ENCODE peak calls at places on chromosomes 4 and X, in eight cellular contexts. A is AG10803, Q is breast epithelium, Y is right lobe of liver, N is kidney epithelial cell, Z is sigmoid colon, W is IMR-90, E is cardiac fibroblast. R is an unnamed sample.

GRCh38 chr4:24382381-24382780 is 202.0 kb downstream of the DHX15 start:
- DNase-seq in E (peak), Y (no peak), A (no peak), Z (no peak), Q (no peak), W (peak), N (peak), R (peak)

GRCh38 chr4:76539979-76540378 is 105.0 kb downstream of the SHROOM3 start:
- DNase-seq in N (peak), Y (no peak), Q (no peak), Z (no peak), A (peak), E (peak), W (no peak), R (peak)

GRCh38 chrX:46218373-46218772 is 326.8 kb downstream of the ZNF674 start:
- DNase-seq in N (no peak), E (no peak), Q (no peak), Y (no peak), W (no peak), Z (no peak), A (no peak), R (no peak)

GRCh38 chrX:68694429-68695205 is 47.2 kb downstream of the STARD8 start:
- DNase-seq in W (no peak), A (no peak), Q (no peak), Z (no peak), N (no peak), Y (no peak), E (peak), R (no peak)

GRCh38 chr4:162011039-162011438 is 152.8 kb downstream of the FSTL5 start:
- DNase-seq in Q (no peak), W (peak), N (no peak), Z (no peak), Y (no peak), A (peak), E (no peak), R (peak)

GRCh38 chr4:95674451-95675095 is 125.8 kb upstream of the UNC5C start:
- DNase-seq in N (no peak), E (no peak), Y (no peak), A (no peak), Q (no peak), Z (no peak), W (no peak), R (no peak)

GRCh38 chrX:154018518-154019060 is 1.1 kb downstream of the IRAK1 start:
- DNase-seq in A (no peak), Y (no peak), N (no peak), Q (no peak), Z (no peak), E (no peak), W (no peak), R (no peak)

GRCh38 chr4:13599159-13599558 is 28.4 kb downstream of the BOD1L1 start:
- DNase-seq in E (no peak), Y (no peak), Q (no peak), A (no peak), Z (no peak), W (no peak), N (peak), R (no peak)

GRCh38 chrX:114363346-114363745 is 220.5 kb upstream of the HTR2C start:
- DNase-seq in E (no peak), W (no peak), Y (no peak), N (no peak), Q (no peak), Z (no peak), A (no peak), R (no peak)

GRCh38 chr4:47213971-47214370 is 182.6 kb downstream of the GABRB1 start:
- DNase-seq in Y (no peak), Q (no peak), N (peak), Z (no peak), A (peak), E (peak), W (peak), R (peak)

GRCh38 chr4:33340168-33340567 is 2620.0 kb downstream of the PCDH7 start:
- DNase-seq in Q (no peak), Y (no peak), A (no peak), W (no peak), Z (no peak), N (no peak), E (no peak), R (no peak)

GRCh38 chrX:143781103-143781502 is 60.6 kb upstream of the SPANXN2 start:
- DNase-seq in W (no peak), N (peak), E (peak), A (peak), Y (no peak), Z (no peak), Q (no peak), R (peak)

GRCh38 chrX:119981286-119982070 is 37.9 kb upstream of the NKAP start:
- DNase-seq in E (peak), Y (no peak), W (peak), Z (no peak), Q (no peak), A (peak), N (no peak), R (no peak)

GRCh38 chr4:87353592-87353991 is 30.9 kb upstream of the HSD17B13 start:
- DNase-seq in Q (no peak), Y (no peak), N (no peak), E (peak), Z (peak), W (peak), A (peak), R (peak)

GRCh38 chrX:71622347-71623104 is 4.2 kb upstream of the CXCR3 start:
- DNase-seq in Q (peak), W (peak), N (no peak), Y (peak), A (peak), Z (peak), E (peak), R (peak)

GRCh38 chrX:80578518-80579105 is 158.4 kb downstream of the TENT5D start:
- DNase-seq in E (peak), A (peak), Z (no peak), N (peak), W (peak), Q (no peak), Y (no peak), R (peak)

GRCh38 chrX:150062292-150063137 is 124.2 kb upstream of the EOLA2 start:
- DNase-seq in E (peak), A (peak), N (no peak), Q (no peak), Z (no peak), Y (no peak), W (peak), R (peak)

GRCh38 chr4:94448815-94449375 is 2.8 kb upstream of the PDLIM5 start:
- DNase-seq in A (no peak), Q (no peak), E (no peak), Y (no peak), Z (no peak), N (no peak), W (no peak), R (no peak)

GRCh38 chr4:98626350-98626749 is 32.1 kb downstream of the TSPAN5 start:
- DNase-seq in Y (peak), W (peak), N (peak), E (peak), A (peak), Q (no peak), Z (no peak), R (peak)

GRCh38 chr4:150739591-150739990 is 157.6 kb downstream of the MAB21L2 start:
- DNase-seq in A (no peak), N (no peak), Z (no peak), Q (no peak), E (no peak), Y (no peak), W (no peak), R (no peak)

GRCh38 chrX:67612231-67612630 is 68.4 kb downstream of the AR start:
- DNase-seq in Q (no peak), E (peak), Y (no peak), N (no peak), W (peak), Z (no peak), A (peak), R (peak)

GRCh38 chr4:117010695-117011094 is 74.7 kb downstream of the TRAM1L1 start:
- DNase-seq in A (no peak), Y (no peak), Z (no peak), E (no peak), W (no peak), N (no peak), Q (no peak), R (peak)

DNA sequence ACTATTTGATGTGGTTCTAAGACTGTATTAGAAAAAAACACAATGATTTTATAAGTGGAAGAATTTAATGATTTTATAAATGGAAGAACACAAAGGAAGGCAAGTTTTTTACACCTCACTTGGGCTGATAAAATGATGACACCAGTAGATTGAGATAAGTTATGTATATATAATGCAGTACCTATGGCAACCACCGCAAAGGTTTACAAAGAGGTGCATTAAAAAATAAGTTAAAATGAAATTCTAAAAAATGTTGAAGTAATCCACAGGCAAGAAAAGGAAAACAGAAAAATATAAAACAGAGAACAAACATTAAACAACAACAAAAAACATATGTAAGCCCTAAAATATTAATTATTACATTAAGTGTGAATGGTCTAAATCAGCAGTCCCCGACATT is 490.9 kb upstream of the AADAT start:
- DNase-seq in Q (no peak), Z (no peak), E (no peak), W (no peak), Y (no peak), N (no peak), A (no peak), R (no peak)
- TF ChIP-seq CTCF in Q (no peak), Z (no peak), E (no peak), W (no peak), Y (no peak), N (no peak), A (no peak), R (no peak)

GRCh38 chrX:132956421-132957210 is 1.8 kb downstream of the HS6ST2 start:
- DNase-seq in W (no peak), A (no peak), Z (no peak), Q (no peak), E (no peak), Y (no peak), N (no peak), R (no peak)

GRCh38 chrX:132958086-132958703 is at the start of gene HS6ST2:
- DNase-seq in E (no peak), Q (no peak), Y (no peak), W (no peak), A (no peak), N (no peak), Z (no peak), R (no peak)

GRCh38 chrX:132954323-132954722 is 4.1 kb downstream of the HS6ST2 start:
- DNase-seq in A (no peak), Y (no peak), W (no peak), N (no peak), Q (no peak), E (no peak), Z (no peak), R (no peak)

GRCh38 chrX:132955710-132956109 is 2.7 kb downstream of the HS6ST2 start:
- DNase-seq in Y (no peak), A (no peak), E (no peak), N (no peak), W (no peak), Z (no peak), Q (no peak), R (no peak)

GRCh38 chrX:132957211-132958085 is 981 bp downstream of the HS6ST2 start:
- DNase-seq in N (no peak), W (no peak), Z (no peak), A (no peak), E (no peak), Y (peak), Q (no peak), R (no peak)
- H3K4me3 ChIP-seq in N (peak), W (no peak), Z (peak), A (no peak), E (peak), Y (peak), Q (peak), R (peak)

DNA sequence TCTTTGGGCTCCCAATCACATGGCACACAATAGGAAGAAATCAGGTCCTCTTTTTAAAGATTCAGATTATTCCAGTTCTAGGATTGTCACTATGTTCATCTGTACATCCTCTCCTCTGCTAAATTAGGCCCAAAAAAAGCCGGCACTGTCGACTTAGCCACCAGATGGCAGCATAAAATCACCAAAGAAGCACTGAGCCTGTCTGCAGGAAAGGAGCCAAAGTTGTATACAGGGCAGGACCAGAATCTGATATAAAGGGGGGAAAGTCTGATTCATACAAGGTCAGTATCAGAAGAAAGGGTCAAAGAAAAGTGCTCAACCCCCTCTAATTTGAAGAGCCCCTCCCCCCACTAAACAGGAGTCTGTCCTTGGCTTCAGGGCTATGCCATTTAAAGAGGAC is 292.5 kb downstream of the CHIC1 start:
- DNase-seq in N (peak), W (peak), A (peak), Z (peak), Y (peak), E (peak), Q (no peak), R (peak)
- TF ChIP-seq CTCF in N (peak), W (peak), A (peak), Z (peak), Y (peak), E (peak), Q (peak), R (peak)

GRCh38 chrX:49877397-49878101 is 1.7 kb upstream of the USP27X start:
- DNase-seq in A (no peak), W (no peak), Z (no peak), Q (no peak), N (no peak), Y (peak), E (no peak), R (no peak)

GRCh38 chrX:49878834-49879655 is at the start of gene USP27X:
- DNase-seq in Z (peak), N (peak), W (peak), Y (peak), A (peak), Q (peak), E (peak), R (peak)

GRCh38 chrX:49880668-49881067 is 1.4 kb downstream of the USP27X start:
- DNase-seq in W (no peak), Z (no peak), Y (no peak), A (no peak), E (no peak), Q (no peak), N (no peak), R (no peak)

GRCh38 chrX:49878128-49878833 is 1.0 kb upstream of the USP27X start:
- DNase-seq in W (no peak), Y (no peak), Z (peak), Q (no peak), E (peak), A (peak), N (no peak), R (no peak)

GRCh38 chrX:49879656-49880277 is 483 bp downstream of the USP27X start:
- DNase-seq in A (no peak), N (no peak), Z (no peak), E (no peak), Q (no peak), Y (no peak), W (peak), R (no peak)
- H3K4me3 ChIP-seq in A (peak), N (peak), Z (peak), E (peak), Q (peak), Y (peak), W (peak), R (peak)

GRCh38 chrX:16745102-16745501 is 25.7 kb downstream of the SYAP1 start:
- DNase-seq in W (no peak), E (no peak), Q (no peak), Z (no peak), N (no peak), A (no peak), Y (no peak), R (no peak)

GRCh38 chrX:16745659-16746058 is 26.2 kb downstream of the SYAP1 start:
- DNase-seq in E (no peak), A (no peak), N (no peak), Y (no peak), Z (no peak), W (no peak), Q (no peak), R (no peak)

GRCh38 chrX:16748425-16748824 is 29.0 kb downstream of the SYAP1 start:
- DNase-seq in Y (no peak), Q (no peak), W (no peak), Z (no peak), E (no peak), A (no peak), N (no peak), R (no peak)

GRCh38 chrX:16739574-16739973 is 20.2 kb downstream of the SYAP1 start:
- DNase-seq in W (no peak), Q (no peak), N (no peak), Z (no peak), A (peak), E (peak), Y (no peak), R (no peak)

DNA sequence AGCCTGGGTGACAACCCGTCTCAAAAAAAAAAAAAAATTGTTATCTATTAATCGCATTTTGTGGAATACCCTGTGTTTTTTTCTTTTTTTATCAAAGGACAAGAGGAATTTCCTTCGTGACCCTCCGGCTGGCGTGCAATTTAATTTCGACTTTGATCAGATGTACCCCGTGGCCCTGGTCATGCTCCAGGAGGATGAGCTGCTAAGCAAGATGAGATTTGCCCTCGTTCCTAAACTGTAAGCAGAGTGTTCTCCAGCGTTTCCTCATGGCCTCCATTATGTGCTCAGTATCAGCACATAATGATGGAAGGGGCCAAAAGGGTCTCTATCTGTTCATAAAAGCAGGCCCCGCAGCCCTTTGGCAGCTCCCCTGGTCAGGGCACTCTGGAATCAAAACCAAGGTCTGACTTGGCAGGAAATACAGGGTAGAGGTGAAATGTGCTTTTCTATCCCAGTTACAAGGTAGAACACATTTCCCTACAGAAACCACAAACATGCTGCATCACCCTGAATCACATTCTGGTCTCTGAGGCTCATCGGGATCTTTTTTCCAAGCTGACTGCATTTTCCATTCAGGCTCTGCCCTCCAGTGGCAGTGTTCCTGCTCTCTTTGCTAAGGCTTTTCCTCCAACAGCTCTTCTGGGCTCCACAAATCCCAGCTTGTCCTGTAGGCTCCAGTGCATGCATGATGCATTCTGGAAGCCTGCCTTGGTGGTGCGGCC is 24.4 kb downstream of the SYAP1 start:
- DNase-seq in W (peak), A (peak), E (peak), Q (no peak), Z (no peak), Y (no peak), N (peak), R (peak)
- TF ChIP-seq CTCF in W (peak), A (peak), E (peak), Q (no peak), Z (no peak), Y (peak), N (peak), R (peak)

GRCh38 chrX:2484721-2485459 is 15.9 kb downstream of the DHRSX start:
- DNase-seq in N (no peak), Y (peak), E (peak), Q (no peak), A (peak), Z (peak), W (peak), R (peak)
- H3K4me3 ChIP-seq in N (no peak), Y (no peak), E (no peak), Q (peak), A (peak), Z (peak), W (peak), R (peak)

GRCh38 chr4:182862166-182862875 is 54.9 kb downstream of the DCTD start:
- DNase-seq in Z (no peak), Q (no peak), Y (peak), N (no peak), W (no peak), A (no peak), E (no peak), R (no peak)
- TF ChIP-seq CTCF in Z (no peak), Q (no peak), Y (no peak), N (peak), W (no peak), A (no peak), E (no peak), R (no peak)

GRCh38 chr4:1603413-1604135 is 80.5 kb downstream of the FAM53A start:
- DNase-seq in Z (peak), N (no peak), A (no peak), E (no peak), Q (no peak), W (no peak), Y (peak), R (no peak)

GRCh38 chr4:1604706-1605205 is 79.4 kb downstream of the FAM53A start:
- DNase-seq in E (no peak), A (no peak), N (no peak), Q (no peak), Z (peak), W (no peak), Y (peak), R (no peak)

GRCh38 chr4:1601852-1602525 is 82.1 kb downstream of the FAM53A start:
- DNase-seq in Y (peak), E (no peak), A (no peak), W (no peak), N (no peak), Z (peak), Q (no peak), R (no peak)

GRCh38 chr4:1602621-1603412 is 81.3 kb downstream of the FAM53A start:
- DNase-seq in Z (peak), E (no peak), Q (no peak), Y (peak), A (no peak), N (no peak), W (no peak), R (no peak)

GRCh38 chr4:1604181-1604705 is 79.9 kb downstream of the FAM53A start:
- DNase-seq in Q (no peak), Y (peak), E (no peak), W (no peak), A (no peak), Z (peak), N (no peak), R (no peak)
- H3K4me3 ChIP-seq in Q (no peak), Y (no peak), E (no peak), W (no peak), A (no peak), Z (no peak), N (no peak), R (no peak)

R was measured in astrocyte of the spinal cord.